ENCODE peak calls at places on chromosome 6, in ten cellular contexts. One of them, this sample, is unnamed.

GRCh38 chr6:97919631-97920030 is 636.6 kb upstream of the MMS22L start:
- DNase-seq in A549: no peak
- DNase-seq in heart left ventricle: no peak
- DNase-seq in SK-N-SH: no peak
- DNase-seq in brain microvascular endothelial cell: no peak
- DNase-seq in foreskin fibroblast: no peak
- DNase-seq in body of pancreas: no peak
- DNase-seq in endodermal cell: no peak
- DNase-seq in iPS DF 6.9: no peak
- DNase-seq in sigmoid colon: no peak
- DNase-seq in this sample: no peak

GRCh38 chr6:2921520-2922115 is 18.5 kb upstream of the SERPINB9 start:
- DNase-seq in foreskin fibroblast: no peak
- DNase-seq in iPS DF 6.9: no peak
- DNase-seq in SK-N-SH: no peak
- DNase-seq in body of pancreas: no peak
- DNase-seq in endodermal cell: peak
- DNase-seq in brain microvascular endothelial cell: no peak
- DNase-seq in heart left ventricle: no peak
- DNase-seq in sigmoid colon: no peak
- DNase-seq in A549: no peak
- DNase-seq in this sample: no peak

GRCh38 chr6:38974389-38975133 is 74.0 kb upstream of the GLP1R start:
- DNase-seq in foreskin fibroblast: peak
- DNase-seq in sigmoid colon: no peak
- DNase-seq in SK-N-SH: no peak
- DNase-seq in A549: no peak
- DNase-seq in endodermal cell: no peak
- DNase-seq in heart left ventricle: no peak
- DNase-seq in iPS DF 6.9: no peak
- DNase-seq in body of pancreas: no peak
- DNase-seq in brain microvascular endothelial cell: peak
- DNase-seq in this sample: peak

GRCh38 chr6:75024796-75025195 is 181.1 kb downstream of the COL12A1 start:
- DNase-seq in foreskin fibroblast: peak
- DNase-seq in heart left ventricle: no peak
- DNase-seq in sigmoid colon: no peak
- DNase-seq in SK-N-SH: no peak
- DNase-seq in endodermal cell: no peak
- DNase-seq in body of pancreas: no peak
- DNase-seq in A549: no peak
- DNase-seq in brain microvascular endothelial cell: no peak
- DNase-seq in iPS DF 6.9: no peak
- DNase-seq in this sample: no peak

GRCh38 chr6:18328549-18328922 is 58.6 kb upstream of the RNF144B start:
- DNase-seq in A549: no peak
- DNase-seq in foreskin fibroblast: no peak
- DNase-seq in SK-N-SH: no peak
- DNase-seq in heart left ventricle: no peak
- DNase-seq in sigmoid colon: no peak
- DNase-seq in iPS DF 6.9: no peak
- DNase-seq in body of pancreas: no peak
- DNase-seq in endodermal cell: no peak
- DNase-seq in brain microvascular endothelial cell: no peak
- DNase-seq in this sample: no peak

GRCh38 chr6:111521497-111522275 is 38.7 kb upstream of the REV3L start:
- DNase-seq in SK-N-SH: no peak
- DNase-seq in brain microvascular endothelial cell: no peak
- DNase-seq in body of pancreas: no peak
- DNase-seq in endodermal cell: no peak
- DNase-seq in heart left ventricle: no peak
- DNase-seq in sigmoid colon: no peak
- DNase-seq in iPS DF 6.9: no peak
- DNase-seq in A549: no peak
- DNase-seq in foreskin fibroblast: peak
- DNase-seq in this sample: no peak

GRCh38 chr6:119501798-119502483 is 152.4 kb upstream of the MAN1A1 start:
- DNase-seq in heart left ventricle: no peak
- DNase-seq in foreskin fibroblast: no peak
- DNase-seq in endodermal cell: no peak
- DNase-seq in body of pancreas: no peak
- DNase-seq in brain microvascular endothelial cell: no peak
- DNase-seq in iPS DF 6.9: no peak
- DNase-seq in A549: no peak
- DNase-seq in sigmoid colon: no peak
- DNase-seq in SK-N-SH: no peak
- DNase-seq in this sample: no peak

GRCh38 chr6:56819604-56820003 is 135.3 kb upstream of the BEND6 start:
- DNase-seq in iPS DF 6.9: no peak
- DNase-seq in brain microvascular endothelial cell: no peak
- DNase-seq in sigmoid colon: no peak
- DNase-seq in foreskin fibroblast: no peak
- DNase-seq in SK-N-SH: no peak
- DNase-seq in endodermal cell: no peak
- DNase-seq in A549: no peak
- DNase-seq in heart left ventricle: no peak
- DNase-seq in body of pancreas: no peak
- DNase-seq in this sample: no peak

GRCh38 chr6:142455957-142456589 is 154.3 kb downstream of the ADGRG6 start:
- DNase-seq in A549: no peak
- DNase-seq in iPS DF 6.9: no peak
- DNase-seq in heart left ventricle: no peak
- DNase-seq in SK-N-SH: no peak
- DNase-seq in body of pancreas: no peak
- DNase-seq in endodermal cell: no peak
- DNase-seq in brain microvascular endothelial cell: no peak
- DNase-seq in foreskin fibroblast: no peak
- DNase-seq in sigmoid colon: no peak
- DNase-seq in this sample: no peak

GRCh38 chr6:140434761-140435160 is 1060.3 kb upstream of the CITED2 start:
- DNase-seq in heart left ventricle: no peak
- DNase-seq in brain microvascular endothelial cell: no peak
- DNase-seq in A549: no peak
- DNase-seq in iPS DF 6.9: no peak
- DNase-seq in sigmoid colon: no peak
- DNase-seq in SK-N-SH: no peak
- DNase-seq in body of pancreas: no peak
- DNase-seq in endodermal cell: no peak
- DNase-seq in foreskin fibroblast: peak
- DNase-seq in this sample: no peak

GRCh38 chr6:165119231-165120020 is 190.0 kb downstream of the C6orf118 start:
- DNase-seq in SK-N-SH: no peak
- DNase-seq in heart left ventricle: no peak
- DNase-seq in sigmoid colon: no peak
- DNase-seq in body of pancreas: no peak
- DNase-seq in A549: no peak
- DNase-seq in endodermal cell: no peak
- DNase-seq in foreskin fibroblast: no peak
- DNase-seq in brain microvascular endothelial cell: no peak
- DNase-seq in iPS DF 6.9: no peak
- DNase-seq in this sample: no peak

GRCh38 chr6:10962673-10963072 is 75.8 kb downstream of the SYCP2L start:
- DNase-seq in heart left ventricle: no peak
- DNase-seq in iPS DF 6.9: no peak
- DNase-seq in sigmoid colon: no peak
- DNase-seq in brain microvascular endothelial cell: peak
- DNase-seq in foreskin fibroblast: peak
- DNase-seq in endodermal cell: no peak
- DNase-seq in body of pancreas: no peak
- DNase-seq in A549: no peak
- DNase-seq in SK-N-SH: peak
- DNase-seq in this sample: peak

GRCh38 chr6:51842487-51843469 is 244.6 kb downstream of the PKHD1 start:
- DNase-seq in iPS DF 6.9: no peak
- DNase-seq in endodermal cell: no peak
- DNase-seq in sigmoid colon: no peak
- DNase-seq in body of pancreas: no peak
- DNase-seq in brain microvascular endothelial cell: no peak
- DNase-seq in heart left ventricle: no peak
- DNase-seq in SK-N-SH: no peak
- DNase-seq in A549: no peak
- DNase-seq in foreskin fibroblast: no peak
- DNase-seq in this sample: no peak

GRCh38 chr6:137210903-137211302 is 8.3 kb downstream of the IFNGR1 start:
- DNase-seq in sigmoid colon: no peak
- DNase-seq in brain microvascular endothelial cell: no peak
- DNase-seq in endodermal cell: no peak
- DNase-seq in body of pancreas: no peak
- DNase-seq in SK-N-SH: no peak
- DNase-seq in heart left ventricle: no peak
- DNase-seq in foreskin fibroblast: no peak
- DNase-seq in iPS DF 6.9: no peak
- DNase-seq in A549: no peak
- DNase-seq in this sample: no peak

GRCh38 chr6:119077643-119078448 is 618 bp downstream of the FAM184A start:
- DNase-seq in body of pancreas: peak
- DNase-seq in sigmoid colon: peak
- DNase-seq in foreskin fibroblast: peak
- DNase-seq in iPS DF 6.9: no peak
- DNase-seq in endodermal cell: peak
- DNase-seq in brain microvascular endothelial cell: no peak
- DNase-seq in heart left ventricle: peak
- DNase-seq in A549: no peak
- DNase-seq in SK-N-SH: peak
- DNase-seq in this sample: no peak

GRCh38 chr6:2868637-2869379 is 27.1 kb upstream of the SERPINB1 start:
- DNase-seq in sigmoid colon: no peak
- DNase-seq in endodermal cell: peak
- DNase-seq in foreskin fibroblast: no peak
- DNase-seq in A549: no peak
- DNase-seq in heart left ventricle: no peak
- DNase-seq in brain microvascular endothelial cell: no peak
- DNase-seq in SK-N-SH: no peak
- DNase-seq in body of pancreas: no peak
- DNase-seq in iPS DF 6.9: no peak
- DNase-seq in this sample: no peak

GRCh38 chr6:149336529-149336928 is 19.0 kb downstream of the TAB2 start:
- DNase-seq in body of pancreas: no peak
- DNase-seq in heart left ventricle: no peak
- DNase-seq in brain microvascular endothelial cell: no peak
- DNase-seq in SK-N-SH: no peak
- DNase-seq in endodermal cell: no peak
- DNase-seq in foreskin fibroblast: no peak
- DNase-seq in iPS DF 6.9: no peak
- DNase-seq in sigmoid colon: no peak
- DNase-seq in A549: peak
- DNase-seq in this sample: no peak
- H3K4me3 ChIP-seq in body of pancreas: no peak
- H3K4me3 ChIP-seq in heart left ventricle: no peak
- H3K4me3 ChIP-seq in brain microvascular endothelial cell: no peak
- H3K4me3 ChIP-seq in SK-N-SH: no peak
- H3K4me3 ChIP-seq in endodermal cell: no peak
- H3K4me3 ChIP-seq in foreskin fibroblast: no peak
- H3K4me3 ChIP-seq in iPS DF 6.9: no peak
- H3K4me3 ChIP-seq in sigmoid colon: no peak
- H3K4me3 ChIP-seq in A549: no peak
- H3K4me3 ChIP-seq in this sample: no peak

GRCh38 chr6:156954781-156955180 is 177.6 kb downstream of the ARID1B start:
- DNase-seq in SK-N-SH: no peak
- DNase-seq in foreskin fibroblast: no peak
- DNase-seq in brain microvascular endothelial cell: no peak
- DNase-seq in endodermal cell: no peak
- DNase-seq in iPS DF 6.9: no peak
- DNase-seq in sigmoid colon: no peak
- DNase-seq in body of pancreas: no peak
- DNase-seq in heart left ventricle: no peak
- DNase-seq in A549: no peak
- DNase-seq in this sample: no peak
- H3K4me3 ChIP-seq in SK-N-SH: no peak
- H3K4me3 ChIP-seq in foreskin fibroblast: no peak
- H3K4me3 ChIP-seq in brain microvascular endothelial cell: no peak
- H3K4me3 ChIP-seq in endodermal cell: no peak
- H3K4me3 ChIP-seq in iPS DF 6.9: no peak
- H3K4me3 ChIP-seq in sigmoid colon: no peak
- H3K4me3 ChIP-seq in body of pancreas: no peak
- H3K4me3 ChIP-seq in heart left ventricle: no peak
- H3K4me3 ChIP-seq in A549: no peak
- H3K4me3 ChIP-seq in this sample: no peak

DNA sequence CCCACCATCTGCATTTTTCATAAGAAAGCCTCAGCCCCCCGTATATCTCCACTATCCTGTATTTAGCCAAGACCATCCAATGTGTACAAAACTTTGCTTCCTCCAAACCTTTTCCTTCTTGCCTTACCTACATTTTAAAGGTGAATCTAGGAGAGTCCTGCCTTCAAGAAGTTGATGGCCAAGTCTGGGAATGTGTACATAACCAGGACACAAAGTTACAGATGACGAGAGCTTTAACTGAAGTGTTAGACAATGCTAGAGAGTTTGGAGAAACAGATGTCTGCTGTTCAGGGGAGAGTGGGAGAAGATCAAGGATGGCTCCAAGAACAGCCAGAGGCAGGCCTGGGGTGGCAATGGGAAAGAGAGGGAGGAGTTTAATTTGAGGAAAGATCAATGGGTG is 2.3 kb upstream of the UQCC2 start:
- DNase-seq in sigmoid colon: no peak
- DNase-seq in foreskin fibroblast: no peak
- DNase-seq in body of pancreas: no peak
- DNase-seq in iPS DF 6.9: no peak
- DNase-seq in A549: no peak
- DNase-seq in brain microvascular endothelial cell: no peak
- DNase-seq in SK-N-SH: no peak
- DNase-seq in endodermal cell: no peak
- DNase-seq in heart left ventricle: no peak
- DNase-seq in this sample: no peak
- H3K4me3 ChIP-seq in sigmoid colon: no peak
- H3K4me3 ChIP-seq in foreskin fibroblast: no peak
- H3K4me3 ChIP-seq in body of pancreas: no peak
- H3K4me3 ChIP-seq in iPS DF 6.9: no peak
- H3K4me3 ChIP-seq in A549: no peak
- H3K4me3 ChIP-seq in brain microvascular endothelial cell: no peak
- H3K4me3 ChIP-seq in SK-N-SH: no peak
- H3K4me3 ChIP-seq in endodermal cell: no peak
- H3K4me3 ChIP-seq in heart left ventricle: no peak
- H3K4me3 ChIP-seq in this sample: no peak

GRCh38 chr6:45369870-45370269 is 7.9 kb downstream of the SUPT3H start:
- DNase-seq in A549: no peak
- DNase-seq in SK-N-SH: no peak
- DNase-seq in sigmoid colon: no peak
- DNase-seq in heart left ventricle: no peak
- DNase-seq in brain microvascular endothelial cell: no peak
- DNase-seq in iPS DF 6.9: no peak
- DNase-seq in body of pancreas: no peak
- DNase-seq in foreskin fibroblast: no peak
- DNase-seq in endodermal cell: no peak
- DNase-seq in this sample: no peak

GRCh38 chr6:45366534-45366933 is 11.2 kb downstream of the SUPT3H start:
- DNase-seq in SK-N-SH: no peak
- DNase-seq in endodermal cell: no peak
- DNase-seq in A549: no peak
- DNase-seq in brain microvascular endothelial cell: no peak
- DNase-seq in body of pancreas: no peak
- DNase-seq in sigmoid colon: no peak
- DNase-seq in foreskin fibroblast: no peak
- DNase-seq in iPS DF 6.9: no peak
- DNase-seq in heart left ventricle: no peak
- DNase-seq in this sample: no peak

GRCh38 chr6:45367999-45368398 is 9.7 kb downstream of the SUPT3H start:
- DNase-seq in endodermal cell: no peak
- DNase-seq in A549: no peak
- DNase-seq in SK-N-SH: no peak
- DNase-seq in iPS DF 6.9: no peak
- DNase-seq in brain microvascular endothelial cell: no peak
- DNase-seq in body of pancreas: no peak
- DNase-seq in foreskin fibroblast: no peak
- DNase-seq in sigmoid colon: no peak
- DNase-seq in heart left ventricle: no peak
- DNase-seq in this sample: no peak

GRCh38 chr6:45364466-45364865 is 13.3 kb downstream of the SUPT3H start:
- DNase-seq in foreskin fibroblast: no peak
- DNase-seq in iPS DF 6.9: no peak
- DNase-seq in SK-N-SH: no peak
- DNase-seq in brain microvascular endothelial cell: no peak
- DNase-seq in sigmoid colon: no peak
- DNase-seq in A549: no peak
- DNase-seq in body of pancreas: no peak
- DNase-seq in heart left ventricle: no peak
- DNase-seq in endodermal cell: no peak
- DNase-seq in this sample: no peak
- H3K4me3 ChIP-seq in foreskin fibroblast: no peak
- H3K4me3 ChIP-seq in iPS DF 6.9: no peak
- H3K4me3 ChIP-seq in SK-N-SH: no peak
- H3K4me3 ChIP-seq in brain microvascular endothelial cell: no peak
- H3K4me3 ChIP-seq in sigmoid colon: no peak
- H3K4me3 ChIP-seq in A549: no peak
- H3K4me3 ChIP-seq in body of pancreas: no peak
- H3K4me3 ChIP-seq in heart left ventricle: no peak
- H3K4me3 ChIP-seq in endodermal cell: no peak
- H3K4me3 ChIP-seq in this sample: no peak